ENCODE peak calls at places on chromosomes 12 and 14, in five cellular contexts. One of them, this sample, is unnamed.

GRCh38 chr12:12872139-12872933 is 19.0 kb upstream of the GPRC5A start:
- DNase-seq in GM23338: peak
- DNase-seq in BJ: peak
- DNase-seq in MCF 10A: peak
- DNase-seq in astrocyte of the spinal cord: peak
- DNase-seq in this sample: peak

GRCh38 chr12:116055895-116056607 is 221.4 kb downstream of the MED13L start:
- DNase-seq in GM23338: no peak
- DNase-seq in astrocyte of the spinal cord: no peak
- DNase-seq in BJ: no peak
- DNase-seq in MCF 10A: no peak
- DNase-seq in this sample: no peak

GRCh38 chr12:51846911-51847829 is 1.3 kb downstream of the FIGNL2 start:
- DNase-seq in BJ: no peak
- DNase-seq in astrocyte of the spinal cord: no peak
- DNase-seq in MCF 10A: no peak
- DNase-seq in GM23338: peak
- DNase-seq in this sample: no peak

GRCh38 chr12:15540469-15540872 is 218.2 kb downstream of the PTPRO start:
- DNase-seq in BJ: peak
- DNase-seq in GM23338: no peak
- DNase-seq in MCF 10A: peak
- DNase-seq in astrocyte of the spinal cord: no peak
- DNase-seq in this sample: peak

GRCh38 chr14:53715390-53715730 is 241.3 kb downstream of the BMP4 start:
- DNase-seq in astrocyte of the spinal cord: peak
- DNase-seq in GM23338: no peak
- DNase-seq in BJ: peak
- DNase-seq in MCF 10A: peak
- DNase-seq in this sample: peak

GRCh38 chr12:120994059-120994458 is 15.7 kb downstream of the HNF1A start:
- DNase-seq in astrocyte of the spinal cord: no peak
- DNase-seq in MCF 10A: no peak
- DNase-seq in GM23338: no peak
- DNase-seq in BJ: no peak
- DNase-seq in this sample: no peak

GRCh38 chr12:115873416-115874082 is 403.9 kb downstream of the MED13L start:
- DNase-seq in BJ: no peak
- DNase-seq in MCF 10A: no peak
- DNase-seq in GM23338: no peak
- DNase-seq in astrocyte of the spinal cord: no peak
- DNase-seq in this sample: no peak

GRCh38 chr14:45610303-45610702 is 357.3 kb upstream of the MIS18BP1 start:
- DNase-seq in GM23338: peak
- DNase-seq in MCF 10A: peak
- DNase-seq in BJ: peak
- DNase-seq in astrocyte of the spinal cord: peak
- DNase-seq in this sample: peak

This sample was measured in RPMI7951.